ENCODE peak calls at places on chromosome 1, in five cellular contexts. F is A673, X is uterus, M is mucosa of descending colon, K is esophagus muscularis mucosa. I is an unnamed sample.

GRCh38 chr1:54254055-54254454 is 54.1 kb downstream of the MRPL37 start:
- DNase-seq in F (peak; percentile 29), X (peak; percentile 59), M (no peak), K (no peak), I (no peak)

GRCh38 chr1:95375201-95375600 is 141.2 kb downstream of the RWDD3 start:
- DNase-seq in F (no peak), X (no peak), M (no peak), K (no peak), I (no peak)

GRCh38 chr1:229430761-229431269 is 3.1 kb downstream of the ACTA1 start:
- DNase-seq in F (peak; percentile 73), X (no peak), M (peak; percentile 64), K (no peak), I (no peak)

GRCh38 chr1:25977816-25978215 is 20.0 kb downstream of the PAFAH2 start:
- DNase-seq in F (no peak), X (no peak), M (no peak), K (no peak), I (no peak)

GRCh38 chr1:92989936-92990582 is 28.8 kb upstream of the DIPK1A start:
- DNase-seq in F (no peak), X (no peak), M (no peak), K (peak; percentile 50), I (no peak)

GRCh38 chr1:39115271-39116110 is 89.0 kb upstream of the MACF1 start:
- DNase-seq in F (no peak), X (no peak), M (peak; percentile 26), K (no peak), I (no peak)

GRCh38 chr1:185670187-185670627 is 64.0 kb upstream of the HMCN1 start:
- DNase-seq in F (peak; percentile 84), X (no peak), M (peak; percentile 75), K (no peak), I (no peak)

GRCh38 chr1:26053718-26054572 is 8.0 kb upstream of the SLC30A2 start:
- DNase-seq in F (no peak), X (no peak), M (no peak), K (no peak), I (no peak)

GRCh38 chr1:209895709-209896108 is 42.3 kb upstream of the SYT14 start:
- DNase-seq in F (no peak), X (no peak), M (no peak), K (no peak), I (peak; percentile 92)

GRCh38 chr1:151981178-151981525 is 12.5 kb downstream of the S100A10 start:
- DNase-seq in F (no peak), X (no peak), M (no peak), K (no peak), I (no peak)

GRCh38 chr1:31421404-31422040 is 8.5 kb downstream of the SERINC2 start:
- DNase-seq in F (no peak), X (no peak), M (no peak), K (no peak), I (no peak)

GRCh38 chr1:246569248-246570238 is 3.3 kb downstream of the CNST start:
- DNase-seq in F (peak; percentile 52), X (no peak), M (peak; percentile 61), K (no peak), I (no peak)

GRCh38 chr1:226975259-226975908 is 35.3 kb downstream of the COQ8A start:
- DNase-seq in F (no peak), X (no peak), M (no peak), K (no peak), I (no peak)

GRCh38 chr1:108077991-108078390 is 113.0 kb upstream of the VAV3 start:
- DNase-seq in F (no peak), X (no peak), M (no peak), K (no peak), I (no peak)

GRCh38 chr1:183353597-183353996 is 64.6 kb downstream of the NMNAT2 start:
- DNase-seq in F (peak; percentile 22), X (no peak), M (no peak), K (no peak), I (no peak)

GRCh38 chr1:117644696-117645311 is 39.0 kb downstream of the TENT5C start:
- DNase-seq in F (no peak), X (no peak), M (no peak), K (no peak), I (no peak)

GRCh38 chr1:167233373-167233772 is 12.7 kb downstream of the POU2F1 start:
- DNase-seq in F (no peak), X (no peak), M (no peak), K (no peak), I (no peak)
- TF ChIP-seq CTCF in F (no peak), X (no peak), M (no peak), K (no peak), I (no peak)

GRCh38 chr1:33344896-33345295 is 24.0 kb upstream of the A3GALT2 start:
- DNase-seq in F (no peak), X (no peak), M (no peak), K (no peak), I (no peak)
- H3K4me3 ChIP-seq in F (no peak overlapping the region), X (no peak overlapping the region), M (no peak overlapping the region), K (no peak overlapping the region), I (no peak overlapping the region)

DNA sequence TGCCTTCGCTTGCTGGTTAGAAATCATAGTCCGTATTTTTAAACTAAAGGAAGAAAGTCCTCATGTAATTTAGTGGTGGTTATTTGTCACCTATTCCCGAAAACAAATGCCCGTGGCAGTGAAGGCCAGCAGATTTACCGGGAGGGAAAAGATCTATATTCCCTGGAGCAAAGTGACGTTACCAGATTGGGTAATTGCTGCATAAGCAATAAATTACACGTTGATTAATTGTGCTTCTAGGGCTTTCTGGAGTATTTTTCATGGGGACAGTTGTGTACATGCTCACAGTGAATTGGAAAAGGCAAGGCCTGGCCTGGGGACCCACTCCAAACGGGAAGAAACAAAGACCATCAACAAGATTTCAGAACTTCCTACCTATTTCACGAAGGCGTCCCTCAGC is 298.6 kb downstream of the NPHP4 start:
- DNase-seq in F (no peak), X (no peak), M (no peak), K (no peak), I (no peak)
- TF ChIP-seq CTCF in F (no peak), X (no peak), M (no peak), K (no peak), I (no peak)

GRCh38 chr1:2547210-2548067 is 8.7 kb upstream of the TNFRSF14 start:
- DNase-seq in F (peak; percentile 36), X (no peak), M (no peak), K (no peak), I (no peak)
- H3K4me3 ChIP-seq in F (peak overlapping the region; percentile 49), X (peak overlapping the region; percentile 28), M (peak overlapping the region; percentile 30), K (peak overlapping the region; percentile 59), I (peak overlapping the region; percentile 53)

DNA sequence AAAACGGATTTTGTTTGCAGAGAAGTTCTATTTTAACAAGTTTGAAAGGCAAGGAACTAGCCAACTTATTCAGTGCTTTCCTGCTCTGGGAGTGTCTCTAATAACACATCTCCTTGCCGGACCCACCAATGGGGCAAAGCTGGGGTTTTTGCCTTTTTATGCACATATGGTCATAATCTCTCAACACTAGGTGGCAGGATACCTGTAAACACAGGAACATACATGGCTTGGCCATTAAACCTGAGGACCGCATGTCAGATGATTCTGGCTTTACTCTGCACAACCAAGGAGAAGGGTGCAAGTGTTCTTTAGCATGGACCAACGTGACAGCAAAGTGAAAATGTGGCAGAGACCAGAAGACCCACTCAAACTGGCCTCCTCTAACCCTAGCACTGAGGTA is 4.9 kb downstream of the TMEM9 start:
- DNase-seq in F (peak; percentile 56), X (no peak), M (peak; percentile 40), K (no peak), I (no peak)
- TF ChIP-seq CTCF in F (peak; percentile 50), X (no peak), M (peak; percentile 17), K (peak; percentile 21), I (peak; percentile 53)

GRCh38 chr1:197197430-197197997 is 51.0 kb upstream of the ASPM start:
- DNase-seq in F (no peak), X (no peak), M (no peak), K (no peak), I (no peak)

GRCh38 chr1:197198333-197198732 is 51.9 kb upstream of the ASPM start:
- DNase-seq in F (no peak), X (no peak), M (no peak), K (no peak), I (no peak)

GRCh38 chr1:197200468-197200899 is 54.0 kb upstream of the ASPM start:
- DNase-seq in F (no peak), X (peak; percentile 17), M (peak; percentile 38), K (no peak), I (no peak)

GRCh38 chr1:197199923-197200467 is 53.5 kb upstream of the ASPM start:
- DNase-seq in F (peak; percentile 4), X (no peak), M (peak; percentile 4), K (no peak), I (no peak)

GRCh38 chr1:197198911-197199310 is 52.4 kb upstream of the ASPM start:
- DNase-seq in F (no peak), X (no peak), M (no peak), K (no peak), I (no peak)
- H3K4me3 ChIP-seq in F (peak overlapping the region; percentile 78), X (peak overlapping the region; percentile 21), M (no peak overlapping the region), K (peak overlapping the region; percentile 13), I (peak overlapping the region; percentile 18)